ENCODE peak calls at places on chromosomes 6 and 20, in eight cellular contexts. One of them, this sample, is unnamed.

GRCh38 chr6:50952092-50952932 is 133.6 kb downstream of the TFAP2B start:
- DNase-seq in spleen: no peak
- DNase-seq in mesothelial cell of epicardium: no peak
- DNase-seq in ascending aorta: no peak
- DNase-seq in A549: no peak
- DNase-seq in BJ: no peak
- DNase-seq in GM10248: no peak
- DNase-seq in foreskin fibroblast: no peak
- DNase-seq in this sample: no peak

GRCh38 chr6:113271437-113271836 is 585.7 kb upstream of the MARCKS start:
- DNase-seq in spleen: no peak
- DNase-seq in mesothelial cell of epicardium: no peak
- DNase-seq in ascending aorta: no peak
- DNase-seq in A549: no peak
- DNase-seq in BJ: no peak
- DNase-seq in GM10248: no peak
- DNase-seq in foreskin fibroblast: peak
- DNase-seq in this sample: no peak

GRCh38 chr20:51610761-51611624 is 68.5 kb upstream of the NFATC2 start:
- DNase-seq in spleen: no peak
- DNase-seq in mesothelial cell of epicardium: no peak
- DNase-seq in ascending aorta: no peak
- DNase-seq in A549: no peak
- DNase-seq in BJ: no peak
- DNase-seq in GM10248: no peak
- DNase-seq in foreskin fibroblast: peak
- DNase-seq in this sample: no peak

GRCh38 chr6:151721141-151721540 is 86.3 kb upstream of the ESR1 start:
- DNase-seq in spleen: no peak
- DNase-seq in mesothelial cell of epicardium: no peak
- DNase-seq in ascending aorta: no peak
- DNase-seq in A549: no peak
- DNase-seq in BJ: peak
- DNase-seq in GM10248: no peak
- DNase-seq in foreskin fibroblast: peak
- DNase-seq in this sample: no peak

GRCh38 chr6:138944412-138944811 is 43.6 kb downstream of the REPS1 start:
- DNase-seq in spleen: no peak
- DNase-seq in mesothelial cell of epicardium: no peak
- DNase-seq in ascending aorta: no peak
- DNase-seq in A549: peak
- DNase-seq in BJ: no peak
- DNase-seq in GM10248: peak
- DNase-seq in foreskin fibroblast: peak
- DNase-seq in this sample: no peak

GRCh38 chr20:22949710-22950109 is 85.4 kb upstream of the SSTR4 start:
- DNase-seq in spleen: no peak
- DNase-seq in mesothelial cell of epicardium: no peak
- DNase-seq in ascending aorta: no peak
- DNase-seq in A549: no peak
- DNase-seq in BJ: no peak
- DNase-seq in GM10248: no peak
- DNase-seq in foreskin fibroblast: no peak
- DNase-seq in this sample: no peak

GRCh38 chr6:127191716-127192115 is 73.2 kb downstream of the RSPO3 start:
- DNase-seq in spleen: no peak
- DNase-seq in mesothelial cell of epicardium: no peak
- DNase-seq in ascending aorta: no peak
- DNase-seq in A549: no peak
- DNase-seq in BJ: no peak
- DNase-seq in GM10248: no peak
- DNase-seq in foreskin fibroblast: peak
- DNase-seq in this sample: no peak

GRCh38 chr20:50309764-50310672 is 119.4 kb downstream of the CEBPB start:
- DNase-seq in spleen: peak
- DNase-seq in mesothelial cell of epicardium: no peak
- DNase-seq in ascending aorta: no peak
- DNase-seq in A549: no peak
- DNase-seq in BJ: no peak
- DNase-seq in GM10248: no peak
- DNase-seq in foreskin fibroblast: no peak
- DNase-seq in this sample: no peak

GRCh38 chr6:170124150-170124549 is 166.7 kb downstream of the DLL1 start:
- DNase-seq in spleen: peak
- DNase-seq in mesothelial cell of epicardium: no peak
- DNase-seq in ascending aorta: peak
- DNase-seq in A549: no peak
- DNase-seq in BJ: no peak
- DNase-seq in GM10248: no peak
- DNase-seq in foreskin fibroblast: no peak
- DNase-seq in this sample: peak

GRCh38 chr20:3181270-3181669 is 7.9 kb upstream of the LZTS3 start:
- DNase-seq in spleen: no peak
- DNase-seq in mesothelial cell of epicardium: no peak
- DNase-seq in ascending aorta: no peak
- DNase-seq in A549: no peak
- DNase-seq in BJ: no peak
- DNase-seq in GM10248: no peak
- DNase-seq in foreskin fibroblast: no peak
- DNase-seq in this sample: no peak

GRCh38 chr20:7694940-7695567 is 245.2 kb downstream of the HAO1 start:
- DNase-seq in spleen: no peak
- DNase-seq in mesothelial cell of epicardium: no peak
- DNase-seq in ascending aorta: no peak
- DNase-seq in A549: no peak
- DNase-seq in BJ: peak
- DNase-seq in GM10248: no peak
- DNase-seq in foreskin fibroblast: peak
- DNase-seq in this sample: no peak

GRCh38 chr20:44034451-44034850 is 119.8 kb downstream of the TOX2 start:
- DNase-seq in spleen: peak
- DNase-seq in mesothelial cell of epicardium: no peak
- DNase-seq in ascending aorta: peak
- DNase-seq in A549: no peak
- DNase-seq in BJ: no peak
- DNase-seq in GM10248: no peak
- DNase-seq in foreskin fibroblast: no peak
- DNase-seq in this sample: no peak

GRCh38 chr6:20933057-20933792 is 399.0 kb downstream of the CDKAL1 start:
- DNase-seq in spleen: no peak
- DNase-seq in mesothelial cell of epicardium: no peak
- DNase-seq in ascending aorta: no peak
- DNase-seq in A549: no peak
- DNase-seq in BJ: no peak
- DNase-seq in GM10248: no peak
- DNase-seq in foreskin fibroblast: no peak
- DNase-seq in this sample: no peak

GRCh38 chr6:23611776-23612381 is 514.1 kb upstream of the NRSN1 start:
- DNase-seq in spleen: no peak
- DNase-seq in mesothelial cell of epicardium: no peak
- DNase-seq in ascending aorta: no peak
- DNase-seq in A549: no peak
- DNase-seq in BJ: no peak
- DNase-seq in GM10248: no peak
- DNase-seq in foreskin fibroblast: peak
- DNase-seq in this sample: no peak

GRCh38 chr20:60297649-60298048 is 339.4 kb downstream of the CDH26 start:
- DNase-seq in spleen: no peak
- DNase-seq in mesothelial cell of epicardium: no peak
- DNase-seq in ascending aorta: no peak
- DNase-seq in A549: no peak
- DNase-seq in BJ: no peak
- DNase-seq in GM10248: no peak
- DNase-seq in foreskin fibroblast: no peak
- DNase-seq in this sample: no peak

GRCh38 chr20:47456952-47457724 is 44.5 kb upstream of the NCOA3 start:
- DNase-seq in spleen: no peak
- DNase-seq in mesothelial cell of epicardium: no peak
- DNase-seq in ascending aorta: no peak
- DNase-seq in A549: peak
- DNase-seq in BJ: peak
- DNase-seq in GM10248: no peak
- DNase-seq in foreskin fibroblast: peak
- DNase-seq in this sample: no peak

GRCh38 chr20:31560900-31561598 is 44.0 kb upstream of the ID1 start:
- DNase-seq in spleen: no peak
- DNase-seq in mesothelial cell of epicardium: no peak
- DNase-seq in ascending aorta: peak
- DNase-seq in A549: peak
- DNase-seq in BJ: peak
- DNase-seq in GM10248: no peak
- DNase-seq in foreskin fibroblast: peak
- DNase-seq in this sample: no peak

GRCh38 chr6:2575191-2575590 is 175.5 kb downstream of the MYLK4 start:
- DNase-seq in spleen: no peak
- DNase-seq in mesothelial cell of epicardium: no peak
- DNase-seq in ascending aorta: no peak
- DNase-seq in A549: no peak
- DNase-seq in BJ: no peak
- DNase-seq in GM10248: no peak
- DNase-seq in foreskin fibroblast: no peak
- DNase-seq in this sample: no peak

GRCh38 chr6:26205625-26206574 is 118.7 kb downstream of the HFE start:
- DNase-seq in spleen: no peak
- DNase-seq in mesothelial cell of epicardium: no peak
- DNase-seq in ascending aorta: no peak
- DNase-seq in A549: peak
- DNase-seq in BJ: no peak
- DNase-seq in GM10248: no peak
- DNase-seq in foreskin fibroblast: peak
- DNase-seq in this sample: no peak

GRCh38 chr6:5422321-5422915 is 161.1 kb downstream of the FARS2 start:
- DNase-seq in spleen: no peak
- DNase-seq in mesothelial cell of epicardium: no peak
- DNase-seq in ascending aorta: no peak
- DNase-seq in A549: no peak
- DNase-seq in BJ: no peak
- DNase-seq in GM10248: peak
- DNase-seq in foreskin fibroblast: peak
- DNase-seq in this sample: no peak
- TF ChIP-seq CTCF in spleen: no peak
- TF ChIP-seq CTCF in mesothelial cell of epicardium: no peak
- TF ChIP-seq CTCF in ascending aorta: no peak
- TF ChIP-seq CTCF in A549: peak
- TF ChIP-seq CTCF in BJ: peak
- TF ChIP-seq CTCF in GM10248: peak
- TF ChIP-seq CTCF in foreskin fibroblast: peak
- TF ChIP-seq CTCF in this sample: peak

GRCh38 chr6:115629415-115629814 is 431.3 kb downstream of the FRK start:
- DNase-seq in spleen: no peak
- DNase-seq in mesothelial cell of epicardium: no peak
- DNase-seq in ascending aorta: no peak
- DNase-seq in A549: no peak
- DNase-seq in BJ: no peak
- DNase-seq in GM10248: no peak
- DNase-seq in foreskin fibroblast: no peak
- DNase-seq in this sample: no peak

GRCh38 chr6:115634131-115634530 is 426.6 kb downstream of the FRK start:
- DNase-seq in spleen: no peak
- DNase-seq in mesothelial cell of epicardium: no peak
- DNase-seq in ascending aorta: no peak
- DNase-seq in A549: no peak
- DNase-seq in BJ: no peak
- DNase-seq in GM10248: no peak
- DNase-seq in foreskin fibroblast: no peak
- DNase-seq in this sample: no peak

GRCh38 chr6:115634899-115635298 is 425.8 kb downstream of the FRK start:
- DNase-seq in spleen: no peak
- DNase-seq in mesothelial cell of epicardium: no peak
- DNase-seq in ascending aorta: no peak
- DNase-seq in A549: no peak
- DNase-seq in BJ: no peak
- DNase-seq in GM10248: no peak
- DNase-seq in foreskin fibroblast: no peak
- DNase-seq in this sample: no peak
- TF ChIP-seq CTCF in spleen: no peak
- TF ChIP-seq CTCF in mesothelial cell of epicardium: no peak
- TF ChIP-seq CTCF in ascending aorta: no peak
- TF ChIP-seq CTCF in A549: no peak
- TF ChIP-seq CTCF in BJ: peak
- TF ChIP-seq CTCF in GM10248: no peak
- TF ChIP-seq CTCF in foreskin fibroblast: no peak
- TF ChIP-seq CTCF in this sample: peak

DNA sequence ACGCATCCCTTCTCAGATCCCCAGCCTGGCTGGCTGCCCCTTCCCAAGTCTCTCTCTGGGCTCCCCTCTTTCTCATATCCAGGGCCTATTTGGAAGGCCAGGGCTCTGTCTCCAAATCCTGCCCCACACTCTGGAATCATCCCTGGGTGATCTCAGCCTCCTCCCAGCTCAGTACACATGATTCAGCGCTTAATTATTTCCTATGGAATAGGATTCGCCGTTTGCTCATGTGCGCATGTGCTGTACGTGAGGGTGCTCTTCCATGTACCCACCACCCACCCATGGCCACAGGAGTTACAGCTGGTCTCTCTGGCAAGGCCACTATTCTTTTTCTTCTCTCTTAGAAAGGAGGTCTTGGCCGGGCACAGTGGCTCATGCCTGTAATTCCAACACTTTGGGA is 81.7 kb upstream of the FOXP4 start:
- DNase-seq in spleen: no peak
- DNase-seq in mesothelial cell of epicardium: no peak
- DNase-seq in ascending aorta: no peak
- DNase-seq in A549: no peak
- DNase-seq in BJ: no peak
- DNase-seq in GM10248: no peak
- DNase-seq in foreskin fibroblast: no peak
- DNase-seq in this sample: no peak
- TF ChIP-seq CTCF in spleen: no peak
- TF ChIP-seq CTCF in mesothelial cell of epicardium: no peak
- TF ChIP-seq CTCF in ascending aorta: no peak
- TF ChIP-seq CTCF in A549: no peak
- TF ChIP-seq CTCF in BJ: no peak
- TF ChIP-seq CTCF in GM10248: no peak
- TF ChIP-seq CTCF in foreskin fibroblast: no peak
- TF ChIP-seq CTCF in this sample: no peak

DNA sequence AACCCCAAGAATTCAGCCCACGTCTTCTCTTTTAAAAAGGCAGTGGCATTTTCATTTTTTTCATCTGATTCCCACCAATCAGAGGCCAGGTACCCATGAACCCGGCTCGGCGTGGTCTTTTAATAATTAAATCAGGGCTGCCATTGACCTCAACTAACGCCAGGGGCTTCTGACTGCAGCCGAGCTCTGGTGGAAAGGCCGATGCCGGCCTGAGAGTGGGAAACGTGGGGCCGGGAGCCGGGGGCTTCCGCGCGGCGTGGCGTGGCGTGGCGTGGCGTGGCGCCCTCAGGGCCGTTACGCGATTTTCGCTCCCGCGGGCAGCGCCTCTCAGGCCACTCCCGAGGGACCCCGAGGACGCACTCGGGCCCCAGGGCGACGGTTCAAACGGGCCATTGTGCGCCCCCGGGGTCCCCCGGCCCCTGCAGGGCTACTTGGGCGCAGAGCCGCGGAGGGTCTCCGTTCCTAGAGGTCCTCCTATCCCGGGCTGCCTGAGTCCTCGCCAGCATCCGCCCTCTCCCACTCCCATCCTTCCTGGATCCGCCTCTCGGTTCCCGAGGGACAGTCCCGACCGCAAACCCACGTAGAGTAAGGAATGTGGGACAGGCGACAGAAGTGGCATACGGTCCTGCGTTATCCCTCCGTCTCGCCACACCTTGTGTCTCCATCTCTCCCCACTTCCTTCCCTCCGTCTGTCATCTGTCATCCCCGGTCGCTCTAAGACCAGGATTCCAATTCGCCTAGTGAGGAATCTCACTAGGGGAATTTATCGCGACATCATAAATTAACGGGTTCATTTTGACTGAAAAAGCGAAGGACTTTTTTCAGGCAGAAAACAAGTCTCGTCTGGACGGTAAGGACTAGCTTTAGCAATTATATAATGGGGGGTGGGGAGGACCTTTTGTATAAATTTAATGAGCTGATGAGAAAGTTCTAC is 876 bp upstream of the TBPL1 start:
- DNase-seq in spleen: peak
- DNase-seq in mesothelial cell of epicardium: peak
- DNase-seq in ascending aorta: peak
- DNase-seq in A549: peak
- DNase-seq in BJ: peak
- DNase-seq in GM10248: peak
- DNase-seq in foreskin fibroblast: peak
- DNase-seq in this sample: peak
- TF ChIP-seq CTCF in spleen: peak
- TF ChIP-seq CTCF in mesothelial cell of epicardium: peak
- TF ChIP-seq CTCF in ascending aorta: peak
- TF ChIP-seq CTCF in A549: no peak
- TF ChIP-seq CTCF in BJ: peak
- TF ChIP-seq CTCF in GM10248: peak
- TF ChIP-seq CTCF in foreskin fibroblast: peak
- TF ChIP-seq CTCF in this sample: peak